ENCODE peak calls at places on chromosomes 13 and 19, in six cellular contexts. M, Q, F, H, B and Y are unnamed samples. For H3K27me3 and H3K4me1, the result is how much of the 10 kb centered on the place peaks cover.

GRCh38 chr13:50081899-50082425 is 66.7 kb downstream of the KCNRG start:
- DNase-seq in M (peak), Q (peak), F (peak), H (peak), B (peak), Y (peak)

GRCh38 chr19:4391701-4392543 is 8.4 kb downstream of the SH3GL1 start:
- DNase-seq in M (no peak), Q (peak), F (peak), H (peak), B (peak), Y (no peak)

GRCh38 chr13:97257800-97258799 is 36.0 kb downstream of the MBNL2 start:
- DNase-seq in M (peak), Q (peak), F (no peak), H (peak), B (peak), Y (peak)

GRCh38 chr13:86601351-86601750 is 802.1 kb upstream of the SLITRK6 start:
- DNase-seq in M (no peak), Q (peak), F (no peak), H (peak), B (no peak), Y (no peak)

GRCh38 chr13:40484981-40485380 is 181.5 kb downstream of the FOXO1 start:
- DNase-seq in M (peak), Q (no peak), F (no peak), H (no peak), B (no peak), Y (no peak)

GRCh38 chr13:114275309-114275708 is 6.1 kb upstream of the UPF3A start:
- DNase-seq in M (no peak), Q (peak), F (no peak), H (no peak), B (no peak), Y (no peak)

GRCh38 chr13:98842858-98843481 is 90.5 kb upstream of the SLC15A1 start:
- DNase-seq in M (peak), Q (peak), F (no peak), H (peak), B (peak), Y (peak)

GRCh38 chr19:48915757-48916156 is 15.6 kb downstream of the NUCB1 start:
- DNase-seq in M (no peak), Q (no peak), F (no peak), H (no peak), B (no peak), Y (no peak)

GRCh38 chr13:22336460-22336859 is 665.6 kb downstream of the FGF9 start:
- DNase-seq in M (no peak), Q (no peak), F (no peak), H (no peak), B (no peak), Y (no peak)

GRCh38 chr19:3151563-3152430 is 16.0 kb downstream of the GNA15 start:
- DNase-seq in M (no peak), Q (peak), F (no peak), H (no peak), B (no peak), Y (no peak)

GRCh38 chr19:16325671-16326400 is 1.2 kb downstream of the KLF2 start:
- DNase-seq in M (peak), Q (peak), F (peak), H (no peak), B (peak), Y (peak)

GRCh38 chr19:47713046-47714021 is at the start of gene EHD2:
- DNase-seq in M (peak), Q (peak), F (peak), H (peak), B (peak), Y (peak)

GRCh38 chr13:52452470-52452869 is 2.0 kb upstream of the VPS36 start:
- DNase-seq in M (no peak), Q (no peak), F (no peak), H (no peak), B (no peak), Y (no peak)

GRCh38 chr13:46475586-46475991 is 77.4 kb upstream of the LRCH1 start:
- DNase-seq in M (no peak), Q (peak), F (no peak), H (no peak), B (no peak), Y (no peak)

GRCh38 chr19:45901432-45901903 is 945 bp downstream of the MYPOP start:
- DNase-seq in M (peak), Q (peak), F (peak), H (peak), B (peak), Y (peak)

GRCh38 chr13:26475176-26476110 is 82.0 kb upstream of the WASF3 start:
- DNase-seq in M (no peak), Q (no peak), F (no peak), H (no peak), B (no peak), Y (no peak)

GRCh38 chr19:11091343-11092153 is 2.3 kb downstream of the LDLR start:
- DNase-seq in M (peak), Q (peak), F (no peak), H (peak), B (peak), Y (no peak)

GRCh38 chr19:53537523-53538377 is at the start of gene ZNF331:
- DNase-seq in M (peak), Q (peak), F (peak), H (peak), B (peak), Y (peak)

GRCh38 chr19:19570561-19570960 is 32.5 kb downstream of the CILP2 start:
- DNase-seq in M (no peak), Q (no peak), F (no peak), H (no peak), B (no peak), Y (no peak)

GRCh38 chr13:70960841-70961443 is 852.7 kb upstream of the KLHL1 start:
- DNase-seq in M (no peak), Q (peak), F (no peak), H (peak), B (no peak), Y (no peak)

GRCh38 chr19:5306531-5306930 is 34.1 kb downstream of the PTPRS start:
- DNase-seq in M (no peak), Q (no peak), F (no peak), H (no peak), B (no peak), Y (no peak)

DNA sequence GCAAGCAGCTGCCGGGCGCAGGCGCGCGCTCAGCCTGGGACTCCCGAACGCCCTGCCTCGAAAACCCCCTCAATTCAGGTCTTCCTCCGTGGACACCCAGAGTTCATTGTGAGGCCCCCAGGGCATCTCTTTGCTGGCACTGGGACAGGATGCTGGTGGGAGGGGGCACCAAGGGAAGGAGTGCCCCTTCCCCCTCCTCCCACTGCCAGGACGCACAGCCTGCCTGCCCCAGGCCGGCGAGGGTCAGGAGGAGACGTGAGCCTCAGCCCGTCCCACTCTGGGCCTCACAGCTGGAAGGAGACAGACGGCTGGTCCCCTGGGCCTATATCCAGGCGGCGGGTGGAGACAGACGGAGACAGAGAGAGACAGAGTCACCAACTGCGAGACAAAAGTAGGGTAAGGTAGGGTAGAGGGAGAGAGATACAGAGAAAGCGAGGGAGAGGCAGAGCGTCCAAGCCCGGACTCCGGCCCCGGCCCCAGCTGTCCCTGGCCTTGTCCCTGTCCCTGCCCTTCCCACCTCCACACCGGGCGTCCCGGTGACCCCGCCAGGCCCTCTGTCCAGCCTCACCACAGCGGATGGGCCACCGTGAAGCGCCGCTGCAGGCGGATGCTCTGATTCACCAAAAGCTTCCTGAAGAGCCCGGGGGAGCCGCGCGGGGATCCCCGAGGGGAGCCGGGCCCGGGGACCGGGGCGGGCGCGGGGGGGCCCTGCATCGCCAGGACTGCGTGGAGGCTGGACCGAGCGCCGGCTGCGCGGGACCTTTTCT is at the start of gene PDE4C:
- DNase-seq in M (no peak), Q (peak), F (peak), H (no peak), B (no peak), Y (peak)
- H3K27me3 ChIP-seq in M (under half), Q (under half), F (half or more), H (under half), B (under half), Y (under half)

GRCh38 chr19:52221831-52222375 is 32.1 kb downstream of the PPP2R1A start:
- DNase-seq in M (no peak), Q (peak), F (no peak), H (peak), B (no peak), Y (no peak)
- H3K4me1 ChIP-seq in M (under half), Q (under half), F (under half), H (under half), B (under half), Y (under half)

GRCh38 chr13:27922974-27923612 is 3.3 kb downstream of the PDX1 start:
- DNase-seq in M (no peak), Q (no peak), F (no peak), H (no peak), B (no peak), Y (no peak)

GRCh38 chr13:27925220-27925991 is 5.6 kb downstream of the PDX1 start:
- DNase-seq in M (no peak), Q (no peak), F (no peak), H (no peak), B (no peak), Y (no peak)

GRCh38 chr13:27923794-27924528 is 4.2 kb downstream of the PDX1 start:
- DNase-seq in M (peak), Q (no peak), F (peak), H (no peak), B (no peak), Y (no peak)

GRCh38 chr13:27926644-27927434 is 7.0 kb downstream of the PDX1 start:
- DNase-seq in M (peak), Q (peak), F (no peak), H (no peak), B (no peak), Y (no peak)

DNA sequence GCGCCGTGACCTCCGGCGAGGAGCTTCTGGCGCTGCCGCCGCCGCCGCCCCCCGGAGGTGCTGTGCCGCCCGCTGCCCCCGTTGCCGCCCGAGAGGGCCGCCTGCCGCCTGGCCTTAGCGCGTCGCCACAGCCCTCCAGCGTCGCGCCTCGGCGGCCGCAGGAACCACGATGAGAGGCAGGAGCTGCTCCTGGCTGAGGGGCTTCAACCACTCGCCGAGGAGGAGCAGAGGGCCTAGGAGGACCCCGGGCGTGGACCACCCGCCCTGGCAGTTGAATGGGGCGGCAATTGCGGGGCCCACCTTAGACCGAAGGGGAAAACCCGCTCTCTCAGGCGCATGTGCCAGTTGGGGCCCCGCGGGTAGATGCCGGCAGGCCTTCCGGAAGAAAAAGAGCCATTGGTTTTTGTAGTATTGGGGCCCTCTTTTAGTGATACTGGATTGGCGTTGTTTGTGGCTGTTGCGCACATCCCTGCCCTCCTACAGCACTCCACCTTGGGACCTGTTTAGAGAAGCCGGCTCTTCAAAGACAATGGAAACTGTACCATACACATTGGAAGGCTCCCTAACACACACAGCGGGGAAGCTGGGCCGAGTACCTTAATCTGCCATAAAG is 4.8 kb downstream of the PDX1 start:
- DNase-seq in M (no peak), Q (no peak), F (no peak), H (no peak), B (no peak), Y (no peak)
- H3K27me3 ChIP-seq in M (under half), Q (half or more), F (half or more), H (half or more), B (half or more), Y (under half)

GRCh38 chr19:56117889-56118288 is 3.2 kb downstream of the ZNF787 start:
- DNase-seq in M (no peak), Q (no peak), F (peak), H (no peak), B (no peak), Y (no peak)

GRCh38 chr19:56117376-56117884 is 3.7 kb downstream of the ZNF787 start:
- DNase-seq in M (no peak), Q (no peak), F (no peak), H (no peak), B (no peak), Y (no peak)

GRCh38 chr19:56114711-56115110 is 6.4 kb downstream of the ZNF787 start:
- DNase-seq in M (no peak), Q (no peak), F (peak), H (no peak), B (no peak), Y (no peak)

GRCh38 chr19:56115490-56115889 is 5.6 kb downstream of the ZNF787 start:
- DNase-seq in M (no peak), Q (no peak), F (no peak), H (no peak), B (no peak), Y (no peak)

DNA sequence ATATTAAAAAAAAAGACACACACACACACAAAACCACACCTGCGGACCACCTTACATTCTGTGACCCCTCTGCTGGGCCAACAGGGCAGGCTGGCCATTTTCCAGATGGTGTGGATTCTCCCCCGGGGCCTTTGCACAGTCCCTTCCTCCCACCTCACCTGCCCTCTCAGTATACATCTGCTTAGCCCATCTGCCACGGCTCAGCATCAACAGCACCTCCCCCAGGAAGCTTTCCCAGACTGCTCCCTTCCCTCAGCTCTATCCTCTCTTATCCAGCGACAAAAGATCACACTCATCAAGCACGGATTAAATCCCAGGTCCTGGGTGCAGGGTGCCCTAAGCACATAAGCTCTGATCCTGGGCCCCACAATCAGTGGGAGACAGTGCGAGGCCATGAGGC is 4.5 kb downstream of the ZNF787 start:
- DNase-seq in M (no peak), Q (no peak), F (no peak), H (no peak), B (no peak), Y (no peak)
- H3K4me1 ChIP-seq in M (half or more), Q (under half), F (half or more), H (under half), B (under half), Y (under half)

DNA sequence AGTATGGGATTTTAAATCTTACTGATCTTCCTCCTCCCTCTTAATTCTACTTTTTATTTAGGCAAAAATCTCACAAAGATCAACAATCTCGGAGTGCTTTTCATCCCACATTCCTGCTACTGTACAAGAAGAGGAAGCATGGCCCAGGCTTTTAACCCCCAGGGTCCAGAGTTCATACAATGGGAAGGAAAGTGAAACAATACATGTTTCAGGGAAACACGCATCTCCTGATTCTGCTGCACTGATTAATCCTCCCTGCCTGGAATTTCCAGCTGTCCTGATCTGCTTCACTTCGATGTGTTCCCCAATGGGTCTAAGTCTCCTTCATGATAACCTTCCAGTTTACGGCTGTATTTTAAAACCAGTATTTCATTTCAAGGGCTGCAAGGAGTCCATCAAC is 44.5 kb downstream of the COL4A1 start:
- DNase-seq in M (no peak), Q (no peak), F (no peak), H (no peak), B (no peak), Y (no peak)
- H3K27me3 ChIP-seq in M (under half), Q (under half), F (under half), H (under half), B (under half), Y (under half)

DNA sequence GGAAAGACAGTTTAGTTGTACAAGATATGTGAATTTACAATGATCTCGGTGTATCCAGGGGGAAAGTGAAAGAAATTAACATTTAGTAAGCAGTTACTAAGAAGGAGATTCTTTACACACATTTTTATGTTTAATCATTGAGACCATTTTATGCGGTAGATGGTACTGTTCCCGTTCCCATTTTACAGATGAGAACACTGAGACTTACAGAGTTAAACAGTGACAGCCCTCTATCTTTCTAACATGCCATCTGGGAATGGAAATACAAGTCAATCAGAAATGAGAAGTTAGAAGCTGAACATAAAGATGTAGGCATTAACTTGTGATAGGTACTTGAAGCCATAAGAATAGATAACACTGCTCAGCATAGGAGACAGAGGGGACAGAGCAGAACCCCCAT is 144.9 kb downstream of the VWA8 start:
- DNase-seq in M (no peak), Q (no peak), F (no peak), H (no peak), B (no peak), Y (no peak)
- H3K4me1 ChIP-seq in M (under half), Q (under half), F (under half), H (under half), B (under half), Y (under half)

DNA sequence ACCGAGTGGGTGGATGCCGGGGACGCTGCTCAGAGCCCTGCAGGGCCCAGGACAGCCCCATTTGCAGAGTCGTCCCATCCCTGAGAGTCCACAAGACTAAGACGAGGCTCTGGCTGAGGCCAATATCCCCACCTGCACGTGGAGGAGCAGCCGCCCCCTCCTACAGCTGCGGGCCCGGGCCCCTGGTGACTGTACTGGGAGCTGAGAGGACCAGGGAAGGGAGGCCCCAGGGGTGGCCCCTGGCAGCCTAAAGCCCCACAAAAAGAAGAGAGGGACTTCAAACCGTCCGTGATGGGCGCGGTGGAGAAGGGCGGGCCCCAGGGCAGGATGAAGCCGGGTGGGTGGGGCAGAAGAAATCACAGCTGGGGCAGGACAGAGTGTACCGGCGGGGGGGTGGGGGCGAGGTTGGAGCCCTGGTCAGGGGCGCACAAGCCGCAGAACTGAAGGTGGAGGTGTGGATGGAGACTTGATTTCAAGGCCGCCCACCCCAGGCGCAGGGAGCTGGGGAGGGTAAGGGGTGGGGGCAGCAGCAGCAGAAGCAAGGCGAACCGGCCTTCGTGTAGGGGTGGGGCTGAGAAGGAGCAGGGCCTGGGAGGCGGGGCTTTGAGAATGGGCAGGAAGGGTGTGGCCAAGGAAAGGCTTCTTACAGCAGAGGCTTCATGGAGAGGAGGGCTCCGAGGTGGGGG is 12.9 kb downstream of the CFD start:
- DNase-seq in M (no peak), Q (peak), F (peak), H (peak), B (peak), Y (peak)
- H3K27me3 ChIP-seq in M (under half), Q (under half), F (under half), H (under half), B (under half), Y (under half)

GRCh38 chr13:35481777-35482176 is 5.3 kb upstream of the MAB21L1 start:
- DNase-seq in M (no peak), Q (no peak), F (no peak), H (no peak), B (no peak), Y (no peak)
- H3K4me1 ChIP-seq in M (under half), Q (under half), F (under half), H (under half), B (under half), Y (under half)

GRCh38 chr19:29089315-29089855 is 123.6 kb downstream of the UQCRFS1 start:
- DNase-seq in M (no peak), Q (no peak), F (no peak), H (no peak), B (no peak), Y (no peak)
- H3K27me3 ChIP-seq in M (under half), Q (under half), F (under half), H (under half), B (under half), Y (under half)